ENCODE peak calls at places on chromosomes 16 and 17, in four cellular contexts. N is GM12878, I is H1, C is HepG2. T is an unnamed sample.

GRCh38 chr16:4410335-4411075 is 5.9 kb downstream of the CORO7 start:
- DNase-seq in N (no peak), I (no peak), C (no peak), T (no peak)

GRCh38 chr17:44374306-44375195 is 10.9 kb upstream of the FAM171A2 start:
- DNase-seq in N (no peak), I (peak; percentile 75), C (peak; percentile 87), T (no peak)

GRCh38 chr17:71338396-71338795 is 782.4 kb upstream of the SOX9 start:
- DNase-seq in N (no peak), I (no peak), C (no peak), T (no peak)

GRCh38 chr17:27473748-27474609 is 17.7 kb downstream of the KSR1 start:
- DNase-seq in N (peak; percentile 97), I (no peak), C (no peak), T (no peak)

GRCh38 chr17:3683054-3683511 is 12.9 kb downstream of the P2RX5 start:
- DNase-seq in N (peak; percentile 48), I (no peak), C (peak; percentile 27), T (no peak)

GRCh38 chr17:65848751-65849150 is 287.3 kb upstream of the AXIN2 start:
- DNase-seq in N (no peak), I (no peak), C (no peak), T (no peak)

GRCh38 chr17:43740541-43740940 is 18.1 kb downstream of the SOST start:
- DNase-seq in N (no peak), I (no peak), C (no peak), T (no peak)

GRCh38 chr16:81614654-81615359 is 164.3 kb upstream of the PLCG2 start:
- DNase-seq in N (no peak), I (no peak), C (no peak), T (no peak)

GRCh38 chr16:11136600-11136999 is 119.4 kb downstream of the SOCS1 start:
- DNase-seq in N (no peak), I (no peak), C (no peak), T (no peak)

GRCh38 chr17:8163978-8164814 is 1.4 kb upstream of the VAMP2 start:
- DNase-seq in N (no peak), I (no peak), C (no peak), T (no peak)

GRCh38 chr17:44832821-44833220 is 2.7 kb upstream of the GJC1 start:
- DNase-seq in N (no peak), I (no peak), C (no peak), T (no peak)

GRCh38 chr17:42518755-42519545 is 17.1 kb upstream of the NAGLU start:
- DNase-seq in N (no peak), I (no peak), C (peak; percentile 63), T (no peak)

GRCh38 chr16:17552351-17552750 is 81.6 kb upstream of the XYLT1 start:
- DNase-seq in N (no peak), I (no peak), C (no peak), T (no peak)

GRCh38 chr16:68444058-68444657 is 4.2 kb downstream of the SMPD3 start:
- DNase-seq in N (no peak), I (no peak), C (peak; percentile 43), T (peak; percentile 48)

GRCh38 chr17:67124469-67125148 is 80.3 kb downstream of the CACNG1 start:
- DNase-seq in N (no peak), I (no peak), C (no peak), T (no peak)

GRCh38 chr16:69725480-69726312 is 664 bp downstream of the NQO1 start:
- DNase-seq in N (no peak), I (no peak), C (peak; percentile 28), T (no peak)

GRCh38 chr17:80025140-80025539 is 10.5 kb downstream of the TBC1D16 start:
- DNase-seq in N (no peak), I (no peak), C (no peak), T (no peak)

GRCh38 chr17:4136373-4136772 is 6.5 kb downstream of the ZZEF1 start:
- DNase-seq in N (no peak), I (no peak), C (no peak), T (no peak)

GRCh38 chr16:75203667-75204409 is 3.1 kb downstream of the CTRB2 start:
- DNase-seq in N (no peak), I (no peak), C (no peak), T (no peak)

GRCh38 chr16:11016524-11016988 is 72.2 kb downstream of the CLEC16A start:
- DNase-seq in N (no peak), I (no peak), C (peak; percentile 91), T (no peak)

GRCh38 chr16:80656731-80657150 is 115.9 kb downstream of the DYNLRB2 start:
- DNase-seq in N (peak; percentile 39), I (no peak), C (no peak), T (no peak)

GRCh38 chr17:13437966-13438779 is 163.6 kb downstream of the HS3ST3A1 start:
- DNase-seq in N (no peak), I (no peak), C (peak; percentile 94), T (no peak)

GRCh38 chr16:53022374-53022773 is 30.3 kb downstream of the CHD9NB start:
- DNase-seq in N (no peak), I (no peak), C (peak; percentile 63), T (peak; percentile 57)

GRCh38 chr16:50591800-50592771 is 43.9 kb downstream of the NKD1 start:
- DNase-seq in N (no peak), I (no peak), C (no peak), T (no peak)

GRCh38 chr16:84754353-84754856 is 54.6 kb downstream of the USP10 start:
- DNase-seq in N (peak; percentile 78), I (peak; percentile 33), C (peak; percentile 83), T (peak; percentile 56)

GRCh38 chr16:28149016-28149888 is 62.5 kb downstream of the XPO6 start:
- DNase-seq in N (no peak), I (no peak), C (no peak), T (no peak)

GRCh38 chr16:49556252-49557069 is 182.9 kb downstream of the C16orf78 start:
- DNase-seq in N (no peak), I (no peak), C (peak; percentile 44), T (peak; percentile 57)

GRCh38 chr17:7354262-7354781 is 634 bp upstream of the TMEM95 start:
- DNase-seq in N (no peak), I (no peak), C (no peak), T (no peak)

GRCh38 chr17:43698678-43699437 is 37.1 kb upstream of the MEOX1 start:
- DNase-seq in N (no peak), I (no peak), C (no peak), T (no peak)

GRCh38 chr17:28547623-28548416 is 4.6 kb downstream of the UNC119 start:
- DNase-seq in N (peak; percentile 73), I (peak; percentile 53), C (peak; percentile 60), T (no peak)

DNA sequence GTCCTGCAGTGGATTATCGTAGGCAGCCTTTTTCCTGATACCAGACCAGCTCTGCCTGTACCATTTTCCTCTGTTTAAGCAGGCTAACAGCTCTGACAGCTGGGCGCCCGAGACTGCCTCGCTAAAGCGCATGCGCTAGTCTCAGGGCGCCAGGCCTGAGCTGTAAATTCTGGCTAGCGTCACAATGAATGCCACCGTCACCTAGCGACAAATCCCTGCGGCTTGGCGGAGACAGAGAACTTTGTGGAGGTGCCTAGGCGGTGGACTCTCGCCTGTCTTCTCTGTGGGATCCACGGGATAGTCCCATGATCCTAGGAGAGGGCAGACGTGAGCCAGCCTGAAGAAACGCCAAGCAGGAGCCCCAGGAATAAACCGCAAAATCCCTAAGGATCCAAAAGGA is 573.9 kb downstream of the KCNJ18 start:
- DNase-seq in N (no peak), I (no peak), C (no peak), T (no peak)
- TF ChIP-seq SUZ12 in N (no peak), I (no peak), C (no peak), T (no peak)

DNA sequence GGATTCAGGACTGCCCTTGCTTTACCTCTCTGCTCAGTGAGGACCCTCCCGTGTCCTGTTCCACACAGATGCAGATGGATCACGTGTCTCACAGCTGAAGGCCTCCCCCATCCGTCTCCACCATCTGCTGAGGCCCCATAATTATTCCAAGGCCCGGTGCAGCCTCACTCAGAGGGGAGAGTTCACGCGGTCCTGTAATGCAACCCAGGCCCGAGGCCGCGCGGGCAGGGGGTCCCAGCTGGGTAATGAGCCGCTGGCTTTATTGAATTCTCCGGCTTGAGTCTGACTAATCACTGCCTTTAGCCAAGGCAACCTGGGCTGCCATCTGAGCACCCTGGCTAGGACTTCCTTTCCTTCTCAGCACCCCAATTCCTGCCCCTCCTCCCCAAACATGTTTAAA is 4.4 kb upstream of the WFIKKN2 start:
- DNase-seq in N (no peak), I (no peak), C (no peak), T (no peak)
- TF ChIP-seq YY1 in N (no peak), I (no peak), C (no peak), T (no peak)

GRCh38 chr17:40538019-40538935 is 27.0 kb downstream of the CCR7 start:
- DNase-seq in N (no peak), I (no peak), C (no peak), T (no peak)
- H3K9ac ChIP-seq in N (no peak overlapping the region), I (no peak overlapping the region), C (no peak overlapping the region), T (no peak overlapping the region)

GRCh38 chr17:77373298-77374169 is 232.8 kb downstream of the SEC14L1 start:
- DNase-seq in N (no peak), I (no peak), C (no peak), T (no peak)
- TF ChIP-seq SUZ12 in N (no peak), I (no peak), C (no peak), T (no peak)

GRCh38 chr17:48294989-48295892 is 134.8 kb downstream of the SKAP1 start:
- DNase-seq in N (peak; percentile 47), I (no peak), C (no peak), T (no peak)
- TF ChIP-seq YY1 in N (no peak), I (no peak), C (no peak), T (no peak)

GRCh38 chr17:58513391-58513912 is 986 bp downstream of the MTMR4 start:
- DNase-seq in N (no peak), I (no peak), C (no peak), T (no peak)

GRCh38 chr17:58513913-58514794 is at the start of gene MTMR4:
- DNase-seq in N (no peak), I (peak; percentile 79), C (peak; percentile 82), T (peak; percentile 69)

GRCh38 chr17:58514795-58515157 is 338 bp upstream of the MTMR4 start:
- DNase-seq in N (no peak), I (no peak), C (no peak), T (no peak)

GRCh38 chr17:58516644-58517377 is 2.4 kb upstream of the MTMR4 start:
- DNase-seq in N (no peak), I (no peak), C (peak; percentile 90), T (no peak)

DNA sequence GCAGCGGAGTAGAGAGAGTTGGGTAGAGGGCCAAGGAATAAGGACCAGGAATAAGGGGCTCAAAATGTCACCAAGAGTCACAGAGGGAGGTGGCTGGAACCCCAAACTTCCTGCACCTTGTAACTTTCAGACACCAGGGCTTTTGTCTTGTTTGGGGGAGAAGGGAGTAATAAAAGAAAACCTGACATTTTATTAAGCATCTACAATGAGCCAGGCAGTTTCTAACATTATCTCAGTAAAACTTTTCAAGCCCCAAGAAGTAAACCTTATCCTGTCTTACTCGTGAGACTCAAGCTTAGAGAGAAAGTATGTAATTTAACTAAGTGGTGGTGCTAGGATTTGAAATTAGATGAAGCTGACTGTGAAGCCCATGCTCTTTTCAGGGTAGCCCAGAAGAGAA is 848 bp upstream of the MTMR4 start:
- DNase-seq in N (no peak), I (no peak), C (no peak), T (no peak)
- H3K9ac ChIP-seq in N (no peak overlapping the region), I (no peak overlapping the region), C (peak overlapping the region; percentile 90), T (peak overlapping the region; percentile 27)

T was measured in NT2/D1.